ENCODE peak calls at places on chromosomes 6 and 20, in six cellular contexts. P is A549, I is right atrium auricular region, A is cardiac fibroblast, O is cardiac muscle cell, G is astrocyte. U is an unnamed sample.

GRCh38 chr6:150712502-150713252 is 113.0 kb downstream of the PLEKHG1 start:
- DNase-seq in A (no peak), O (no peak), G (peak), P (no peak), I (no peak), U (no peak)

GRCh38 chr6:149441740-149442139 is 41.7 kb downstream of the SUMO4 start:
- DNase-seq in I (no peak), G (no peak), O (no peak), A (no peak), P (no peak), U (no peak)

GRCh38 chr6:116387374-116387773 is 16.6 kb downstream of the DSE start:
- DNase-seq in G (peak), A (peak), O (no peak), P (no peak), I (no peak), U (peak)

GRCh38 chr20:13402171-13402760 is 181.2 kb downstream of the ISM1 start:
- DNase-seq in G (no peak), A (no peak), P (no peak), I (no peak), O (no peak), U (no peak)

GRCh38 chr6:149467265-149467664 is 17.5 kb downstream of the ZC3H12D start:
- DNase-seq in O (no peak), G (no peak), P (no peak), A (no peak), I (no peak), U (no peak)

GRCh38 chr6:56437171-56437900 is 190.0 kb upstream of the COL21A1 start:
- DNase-seq in P (no peak), A (no peak), O (no peak), I (no peak), G (peak), U (no peak)

GRCh38 chr6:17703256-17703694 is 3.5 kb downstream of the NUP153 start:
- DNase-seq in G (peak), I (no peak), P (no peak), O (no peak), A (peak), U (peak)

GRCh38 chr6:162249907-162250642 is 477.5 kb downstream of the PRKN start:
- DNase-seq in A (no peak), O (no peak), P (no peak), G (no peak), I (no peak), U (no peak)

GRCh38 chr20:40860487-40860902 is 168.1 kb upstream of the TOP1 start:
- DNase-seq in I (no peak), A (peak), P (no peak), O (no peak), G (peak), U (peak)

GRCh38 chr6:111172563-111172962 is 85.3 kb downstream of the SLC16A10 start:
- DNase-seq in I (no peak), O (no peak), G (no peak), A (no peak), P (no peak), U (no peak)

GRCh38 chr20:23294671-23295070 is 55.9 kb upstream of the NXT1 start:
- DNase-seq in P (no peak), G (no peak), A (no peak), I (no peak), O (no peak), U (no peak)

GRCh38 chr6:150079604-150080003 is 10.7 kb upstream of the ULBP3 start:
- DNase-seq in O (no peak), P (no peak), G (peak), I (no peak), A (no peak), U (no peak)

GRCh38 chr6:34145161-34146020 is 496 bp downstream of the GRM4 start:
- DNase-seq in I (no peak), A (peak), P (no peak), O (peak), G (peak), U (peak)

GRCh38 chr6:19864285-19864684 is 27.1 kb downstream of the ID4 start:
- DNase-seq in G (no peak), O (no peak), P (no peak), I (no peak), A (no peak), U (no peak)

GRCh38 chr20:43994486-43995100 is 79.9 kb downstream of the TOX2 start:
- DNase-seq in G (peak), A (no peak), O (no peak), I (no peak), P (no peak), U (peak)

GRCh38 chr20:63068711-63069367 is 62.1 kb upstream of the BHLHE23 start:
- DNase-seq in A (no peak), P (no peak), O (no peak), G (no peak), I (no peak), U (no peak)

GRCh38 chr6:136751991-136752390 is 40.3 kb downstream of the MAP3K5 start:
- DNase-seq in O (no peak), I (no peak), G (no peak), P (no peak), A (no peak), U (no peak)

GRCh38 chr20:42461321-42461720 is 728.4 kb downstream of the PTPRT start:
- DNase-seq in P (no peak), G (no peak), I (no peak), A (no peak), O (no peak), U (no peak)

GRCh38 chr20:7866279-7866678 is 74.0 kb downstream of the HAO1 start:
- DNase-seq in P (no peak), G (no peak), O (no peak), A (peak), I (no peak), U (no peak)

GRCh38 chr6:79246891-79247290 is 12.4 kb upstream of the HMGN3 start:
- DNase-seq in P (no peak), A (no peak), G (no peak), I (no peak), O (no peak), U (no peak)

GRCh38 chr6:11566609-11567008 is 29.1 kb downstream of the TMEM170B start:
- DNase-seq in G (no peak), O (no peak), I (no peak), P (no peak), A (no peak), U (no peak)

GRCh38 chr6:2103644-2104523 is 141.5 kb downstream of the GMDS start:
- DNase-seq in O (peak), P (peak), A (peak), G (peak), I (no peak), U (peak)

GRCh38 chr6:163387317-163387716 is 27.2 kb upstream of the QKI start:
- DNase-seq in A (no peak), P (no peak), G (no peak), O (no peak), I (no peak), U (peak)

GRCh38 chr6:151616091-151616513 is 122.3 kb downstream of the CCDC170 start:
- DNase-seq in G (no peak), P (no peak), A (no peak), O (no peak), I (no peak), U (no peak)

GRCh38 chr20:33569290-33570094 is 79.6 kb downstream of the CBFA2T2 start:
- DNase-seq in I (no peak), P (no peak), G (no peak), A (no peak), O (no peak), U (no peak)

GRCh38 chr6:140774080-140774505 is 1358.6 kb upstream of the GJE1 start:
- DNase-seq in I (no peak), P (no peak), A (peak), G (peak), O (peak), U (peak)

GRCh38 chr6:30013296-30013922 is 47.7 kb upstream of the POLR1H start:
- DNase-seq in A (no peak), O (peak), I (no peak), P (peak), G (no peak), U (no peak)

GRCh38 chr6:166387642-166388325 is 5.0 kb upstream of the MPC1 start:
- DNase-seq in A (no peak), I (no peak), O (no peak), G (no peak), P (no peak), U (no peak)

GRCh38 chr20:11429889-11430580 is 487.7 kb upstream of the BTBD3 start:
- DNase-seq in O (peak), A (no peak), P (no peak), G (no peak), I (no peak), U (no peak)

GRCh38 chr6:79798841-79799240 is 148.5 kb downstream of the ELOVL4 start:
- DNase-seq in O (no peak), I (no peak), G (no peak), A (no peak), P (no peak), U (no peak)

GRCh38 chr6:130872250-130873095 is 45.3 kb downstream of the SMLR1 start:
- DNase-seq in I (peak), A (peak), O (peak), G (peak), P (peak), U (peak)

GRCh38 chr20:62602550-62602949 is 39.8 kb upstream of the SLCO4A1 start:
- DNase-seq in P (no peak), G (no peak), O (no peak), A (no peak), I (no peak), U (no peak)

GRCh38 chr6:21594427-21595264 is 1.1 kb downstream of the SOX4 start:
- DNase-seq in A (peak), I (peak), P (peak), O (peak), G (peak), U (peak)

GRCh38 chr20:23513164-23513563 is 22.2 kb downstream of the CST8 start:
- DNase-seq in G (no peak), O (no peak), I (no peak), P (no peak), A (no peak), U (no peak)

GRCh38 chr20:6562111-6562510 is 205.4 kb upstream of the BMP2 start:
- DNase-seq in I (no peak), P (no peak), O (no peak), G (peak), A (peak), U (peak)

GRCh38 chr6:119985952-119986736 is 636.6 kb upstream of the MAN1A1 start:
- DNase-seq in A (no peak), G (no peak), I (no peak), P (no peak), O (no peak), U (no peak)

DNA sequence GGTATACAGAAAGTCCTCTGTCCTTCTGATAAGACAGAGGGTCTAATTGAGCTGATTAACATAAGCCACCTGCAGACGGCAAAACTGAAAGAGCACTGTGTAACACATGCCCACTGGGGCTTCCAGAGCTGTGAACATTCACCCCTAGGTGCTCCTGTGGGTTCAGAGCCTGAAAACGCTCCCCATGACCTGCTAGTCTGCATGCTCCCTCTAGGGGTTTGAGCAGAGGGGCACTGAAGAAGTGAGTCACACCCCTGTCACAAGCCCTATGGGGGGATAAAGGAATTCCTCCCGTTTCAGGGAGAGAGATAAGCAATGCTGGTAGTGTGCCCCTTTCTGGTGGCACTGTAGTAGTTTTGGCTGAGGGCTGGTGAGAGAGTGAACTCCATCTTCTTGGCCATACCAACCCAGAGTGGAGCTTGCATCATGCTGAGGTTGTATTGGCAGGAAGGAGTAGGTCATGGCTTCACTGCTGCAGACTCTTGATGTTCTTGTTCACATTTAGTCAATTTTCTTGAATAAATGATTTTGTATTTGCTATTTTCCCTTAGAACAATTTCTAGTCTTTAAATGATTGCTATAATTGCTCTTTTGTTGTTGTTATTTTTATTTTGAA is 637.5 kb upstream of the MAN1A1 start:
- DNase-seq in A (no peak), I (no peak), G (no peak), P (no peak), O (no peak), U (no peak)
- TF ChIP-seq CTCF in A (no peak), I (no peak), G (no peak), P (no peak), O (no peak), U (no peak)

DNA sequence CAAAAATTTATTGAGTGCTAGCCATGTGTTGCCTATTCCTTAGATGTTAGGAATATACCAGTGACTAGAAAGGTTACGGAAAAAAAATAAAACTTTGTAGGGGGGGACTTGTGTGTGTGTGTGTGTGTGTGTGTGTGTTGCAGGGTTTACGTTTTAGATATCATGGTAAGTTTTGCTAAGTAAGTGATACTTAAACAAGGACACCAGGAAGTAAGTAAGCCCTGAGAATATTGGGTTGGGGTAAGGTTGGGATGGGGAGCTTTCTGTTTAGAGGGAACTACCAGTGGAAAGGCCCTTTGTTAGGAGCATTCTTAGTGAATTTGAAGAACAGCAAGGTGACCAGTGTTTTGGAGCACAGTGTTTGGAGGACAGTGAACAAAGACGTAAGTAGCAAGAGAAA is 30.3 kb downstream of the NCOA3 start:
- DNase-seq in A (no peak), P (no peak), G (no peak), O (no peak), I (no peak), U (no peak)
- H3K4me3 ChIP-seq in A (no peak), P (no peak), G (no peak), O (no peak), I (no peak), U (no peak)

GRCh38 chr6:36836771-36837339 is 2.4 kb downstream of the CPNE5 start:
- DNase-seq in I (no peak), G (no peak), A (no peak), P (no peak), O (no peak), U (no peak)

GRCh38 chr6:36834576-36835293 is 4.5 kb downstream of the CPNE5 start:
- DNase-seq in I (no peak), P (no peak), G (no peak), A (no peak), O (peak), U (no peak)

GRCh38 chr6:36838896-36839818 is at the start of gene CPNE5:
- DNase-seq in I (no peak), O (peak), G (no peak), A (no peak), P (no peak), U (no peak)

GRCh38 chr6:36837686-36838085 is 1.6 kb downstream of the CPNE5 start:
- DNase-seq in A (no peak), O (no peak), I (no peak), G (no peak), P (no peak), U (no peak)

GRCh38 chr6:36836091-36836770 is 3.0 kb downstream of the CPNE5 start:
- DNase-seq in O (no peak), A (no peak), G (no peak), P (no peak), I (no peak), U (no peak)
- TF ChIP-seq CTCF in O (no peak), A (no peak), G (no peak), P (no peak), I (no peak), U (peak)

GRCh38 chr6:156780117-156780641 is 3.0 kb downstream of the ARID1B start:
- DNase-seq in I (no peak), P (peak), A (peak), G (peak), O (peak), U (peak)

GRCh38 chr6:156780962-156781705 is 4.0 kb downstream of the ARID1B start:
- DNase-seq in O (no peak), A (no peak), P (no peak), I (no peak), G (no peak), U (no peak)

GRCh38 chr6:156783958-156784357 is 6.8 kb downstream of the ARID1B start:
- DNase-seq in G (no peak), P (no peak), O (no peak), A (no peak), I (no peak), U (no peak)

GRCh38 chr6:156781882-156782631 is 4.9 kb downstream of the ARID1B start:
- DNase-seq in P (no peak), A (peak), G (no peak), O (no peak), I (no peak), U (no peak)

DNA sequence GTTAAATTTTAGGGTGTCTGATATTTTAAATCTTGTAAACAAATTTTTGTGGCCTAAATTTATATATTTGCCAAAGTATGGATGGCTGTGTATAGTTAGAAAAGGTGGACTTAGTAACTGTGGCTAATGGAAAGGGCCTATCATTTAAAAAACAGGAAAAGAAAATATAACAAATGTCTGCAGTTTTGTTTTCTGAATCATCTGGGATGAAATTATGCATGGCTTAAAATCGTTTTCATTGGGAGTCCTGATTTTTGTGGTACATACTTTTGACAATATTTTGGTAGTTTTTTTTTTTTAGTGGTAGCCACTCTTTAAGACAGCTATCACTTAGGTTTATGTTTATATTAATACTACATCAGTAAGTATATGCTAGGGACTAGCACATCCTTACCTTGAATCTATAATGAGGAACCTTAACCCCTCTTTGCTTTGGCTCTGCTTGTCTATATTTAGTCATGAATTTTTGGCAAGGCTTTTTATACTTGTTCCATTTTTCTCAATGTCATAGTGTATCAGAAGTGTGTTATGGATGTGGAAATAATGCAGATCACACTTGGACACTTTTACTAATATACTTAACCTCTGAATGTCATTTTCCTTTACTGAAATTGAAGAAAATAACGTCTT is 5.6 kb downstream of the ARID1B start:
- DNase-seq in I (no peak), A (no peak), O (no peak), P (no peak), G (no peak), U (peak)
- H3K4me3 ChIP-seq in I (peak), A (peak), O (peak), P (peak), G (peak), U (peak)

DNA sequence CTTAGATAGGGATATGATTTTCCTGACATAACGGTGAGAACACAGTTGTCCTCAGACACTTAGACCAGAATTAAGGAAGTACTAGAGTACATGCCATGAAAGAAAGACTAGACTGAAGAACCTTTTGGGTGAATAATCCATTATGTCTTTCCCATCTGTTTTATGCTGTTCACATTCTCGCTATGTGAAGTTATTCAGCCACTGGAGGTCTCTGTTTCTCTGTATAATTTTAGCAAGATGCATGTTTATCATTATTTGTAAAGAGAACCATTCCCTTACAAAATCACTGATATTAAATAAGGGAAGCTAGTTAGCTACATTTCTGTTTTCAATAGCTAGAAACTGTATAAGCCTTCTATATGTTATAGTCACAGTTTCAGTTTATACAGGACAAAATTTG is 391.9 kb downstream of the CD109 start:
- DNase-seq in G (no peak), I (no peak), O (no peak), A (peak), P (no peak), U (peak)
- TF ChIP-seq CTCF in G (no peak), I (no peak), O (peak), A (no peak), P (peak), U (peak)

DNA sequence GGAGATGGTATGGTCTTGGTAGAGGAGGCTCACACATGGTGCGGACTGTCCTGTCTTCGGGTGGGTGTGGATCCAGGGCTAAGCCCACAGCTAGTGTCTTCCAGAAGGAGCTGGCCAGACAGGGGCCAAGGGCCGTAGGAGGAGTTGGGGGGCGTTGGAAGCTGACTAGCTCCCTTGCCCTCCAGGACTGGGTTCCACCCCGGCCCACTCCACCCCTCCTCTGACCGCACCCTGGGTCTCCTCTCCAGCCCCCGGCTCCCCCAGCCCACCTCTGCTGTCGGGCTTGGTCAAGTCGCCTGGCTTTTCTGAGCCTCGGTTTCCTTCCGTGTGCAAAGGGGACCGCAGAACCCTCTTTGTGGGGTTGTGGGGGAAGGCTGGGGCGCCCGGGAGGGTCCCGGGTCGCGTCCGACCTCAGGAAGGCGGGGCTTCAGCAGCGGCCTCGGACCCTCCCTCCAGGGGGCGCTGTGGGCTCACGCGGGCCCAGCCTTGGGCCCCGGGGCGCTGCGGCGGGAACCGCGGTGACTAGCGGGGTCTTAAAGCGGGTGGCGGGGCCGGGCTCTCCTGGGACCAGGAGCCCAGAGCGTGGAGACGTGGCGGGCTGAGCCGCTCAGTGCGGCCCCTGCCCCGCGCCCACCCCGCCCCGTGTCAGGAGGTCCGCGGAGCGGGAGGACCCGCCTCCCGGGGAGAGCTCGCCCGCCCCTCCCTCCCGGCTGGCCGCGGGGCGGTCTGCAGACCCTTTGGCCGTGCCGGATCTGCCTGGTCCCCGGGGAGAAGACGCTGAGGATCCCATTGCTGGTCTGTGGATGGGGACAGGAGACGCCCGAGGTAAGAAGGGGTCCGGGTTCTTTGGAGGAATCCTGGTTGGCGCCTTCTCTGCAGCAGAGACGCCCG is 5.4 kb downstream of the NPBWR2 start:
- DNase-seq in P (peak), O (peak), A (no peak), G (no peak), I (no peak), U (no peak)
- H3K4me3 ChIP-seq in P (peak), O (peak), A (no peak), G (no peak), I (peak), U (no peak)

U was measured in foreskin fibroblast.